ENCODE peak calls at places on chromosomes 6 and 20, in six cellular contexts. Q is brain microvascular endothelial cell; Z is fibroblast of pulmonary artery; X is fibroblast of lung; R is NCI-H1048; G is stimulated activated CD8-positive, alpha-beta memory T cell treated with anti-CD3 and anti-CD28 coated beads, Interleukin-7, amount 100 ng/mL, for 48 hours. C is an unnamed sample.

GRCh38 chr6:52514514-52514913 is 62.3 kb downstream of the TRAM2 start:
- DNase-seq in Q (peak), Z (peak), X (peak), R (no peak), G (peak), C (no peak)

GRCh38 chr20:32481311-32482103 is 103.6 kb downstream of the NOL4L start:
- DNase-seq in Q (no peak), Z (no peak), X (no peak), R (no peak), G (no peak), C (no peak)

GRCh38 chr6:90536516-90536915 is 50.4 kb downstream of the MAP3K7 start:
- DNase-seq in Q (no peak), Z (peak), X (no peak), R (no peak), G (no peak), C (no peak)

GRCh38 chr6:82951935-82952334 is 113.7 kb downstream of the UBE3D start:
- DNase-seq in Q (no peak), Z (no peak), X (no peak), R (no peak), G (no peak), C (no peak)

GRCh38 chr20:64121586-64121985 is 14.2 kb upstream of the NPBWR2 start:
- DNase-seq in Q (no peak), Z (no peak), X (no peak), R (no peak), G (no peak), C (no peak)

GRCh38 chr6:157486632-157487031 is 105.6 kb downstream of the ZDHHC14 start:
- DNase-seq in Q (no peak), Z (no peak), X (no peak), R (no peak), G (no peak), C (no peak)

GRCh38 chr6:78253618-78254017 is 600.8 kb downstream of the MEI4 start:
- DNase-seq in Q (no peak), Z (no peak), X (no peak), R (no peak), G (no peak), C (no peak)

GRCh38 chr6:25659633-25660368 is 7.8 kb downstream of the SCGN start:
- DNase-seq in Q (no peak), Z (no peak), X (no peak), R (no peak), G (no peak), C (no peak)

GRCh38 chr20:61723538-61724257 is 342.0 kb downstream of the TAF4 start:
- DNase-seq in Q (no peak), Z (no peak), X (no peak), R (no peak), G (no peak), C (no peak)

GRCh38 chr20:57772349-57772964 is 62.6 kb upstream of the PMEPA1 start:
- DNase-seq in Q (peak), Z (peak), X (peak), R (no peak), G (no peak), C (no peak)

GRCh38 chr20:50271674-50272412 is 81.2 kb downstream of the CEBPB start:
- DNase-seq in Q (no peak), Z (no peak), X (no peak), R (no peak), G (no peak), C (no peak)

GRCh38 chr6:166360243-166361079 is 18.1 kb upstream of the SFT2D1 start:
- DNase-seq in Q (no peak), Z (no peak), X (no peak), R (no peak), G (no peak), C (no peak)

C was measured in memory B cell.